ENCODE peak calls at places on chromosomes 5 and 9, in five cellular contexts. One of them, this sample, is unnamed.

GRCh38 chr5:67453526-67453925 is 256.9 kb upstream of the CD180 start:
- DNase-seq in RCC 7860: no peak
- DNase-seq in A172: no peak
- DNase-seq in EH: peak
- DNase-seq in HTR-8/SVneo: no peak
- DNase-seq in this sample: no peak

GRCh38 chr5:43997647-43998251 is 391.5 kb downstream of the FGF10 start:
- DNase-seq in RCC 7860: no peak
- DNase-seq in A172: peak
- DNase-seq in EH: no peak
- DNase-seq in HTR-8/SVneo: no peak
- DNase-seq in this sample: no peak

GRCh38 chr9:135898634-135899407 is 8.5 kb downstream of the CAMSAP1 start:
- DNase-seq in RCC 7860: no peak
- DNase-seq in A172: no peak
- DNase-seq in EH: peak
- DNase-seq in HTR-8/SVneo: no peak
- DNase-seq in this sample: no peak

GRCh38 chr9:89770779-89771178 is 166.0 kb downstream of the GADD45G start:
- DNase-seq in RCC 7860: no peak
- DNase-seq in A172: no peak
- DNase-seq in EH: no peak
- DNase-seq in HTR-8/SVneo: no peak
- DNase-seq in this sample: no peak

GRCh38 chr9:37471942-37472679 is 6.9 kb upstream of the ZBTB5 start:
- DNase-seq in RCC 7860: peak
- DNase-seq in A172: peak
- DNase-seq in EH: peak
- DNase-seq in HTR-8/SVneo: peak
- DNase-seq in this sample: peak

GRCh38 chr5:179801304-179802206 is 5.1 kb downstream of the MGAT4B start:
- DNase-seq in RCC 7860: no peak
- DNase-seq in A172: no peak
- DNase-seq in EH: peak
- DNase-seq in HTR-8/SVneo: no peak
- DNase-seq in this sample: peak

GRCh38 chr9:129568560-129569505 is 52.1 kb downstream of the C9orf50 start:
- DNase-seq in RCC 7860: no peak
- DNase-seq in A172: no peak
- DNase-seq in EH: peak
- DNase-seq in HTR-8/SVneo: no peak
- DNase-seq in this sample: peak

GRCh38 chr5:147904110-147904509 is 2.2 kb downstream of the C5orf46 start:
- DNase-seq in RCC 7860: no peak
- DNase-seq in A172: peak
- DNase-seq in EH: no peak
- DNase-seq in HTR-8/SVneo: no peak
- DNase-seq in this sample: no peak

GRCh38 chr9:95197692-95198271 is 119.7 kb downstream of the FANCC start:
- DNase-seq in RCC 7860: no peak
- DNase-seq in A172: peak
- DNase-seq in EH: peak
- DNase-seq in HTR-8/SVneo: peak
- DNase-seq in this sample: no peak

GRCh38 chr9:109498195-109499060 is at the start of gene PTPN3:
- DNase-seq in RCC 7860: no peak
- DNase-seq in A172: no peak
- DNase-seq in EH: no peak
- DNase-seq in HTR-8/SVneo: peak
- DNase-seq in this sample: peak

GRCh38 chr5:60521379-60522298 is 178.3 kb downstream of the DEPDC1B start:
- DNase-seq in RCC 7860: no peak
- DNase-seq in A172: no peak
- DNase-seq in EH: no peak
- DNase-seq in HTR-8/SVneo: no peak
- DNase-seq in this sample: no peak

GRCh38 chr5:139600336-139600949 is 39.3 kb downstream of the UBE2D2 start:
- DNase-seq in RCC 7860: peak
- DNase-seq in A172: peak
- DNase-seq in EH: peak
- DNase-seq in HTR-8/SVneo: no peak
- DNase-seq in this sample: no peak

GRCh38 chr5:33556330-33557328 is 115.9 kb downstream of the TARS1 start:
- DNase-seq in RCC 7860: no peak
- DNase-seq in A172: no peak
- DNase-seq in EH: no peak
- DNase-seq in HTR-8/SVneo: no peak
- DNase-seq in this sample: no peak